ENCODE peak calls at places on chromosome 14, in four cellular contexts. One of them, this sample, is unnamed.

GRCh38 chr14:54127526-54127925 is 170.9 kb upstream of the BMP4 start:
- DNase-seq in IMR-90: peak; percentile 37
- DNase-seq in Caco-2: no peak
- DNase-seq in amygdala: no peak
- DNase-seq in this sample: no peak

GRCh38 chr14:64000749-64001148 is 147.9 kb downstream of the SYNE2 start:
- DNase-seq in IMR-90: no peak
- DNase-seq in Caco-2: no peak
- DNase-seq in amygdala: no peak
- DNase-seq in this sample: no peak

GRCh38 chr14:90674043-90674670 is 142.1 kb downstream of the TTC7B start:
- DNase-seq in IMR-90: no peak
- DNase-seq in Caco-2: no peak
- DNase-seq in amygdala: no peak
- DNase-seq in this sample: no peak

GRCh38 chr14:105859717-105860614 is 333.6 kb downstream of the TMEM121 start:
- DNase-seq in IMR-90: no peak
- DNase-seq in Caco-2: no peak
- DNase-seq in amygdala: no peak
- DNase-seq in this sample: no peak

GRCh38 chr14:74160763-74161162 is 76.0 kb downstream of the LIN52 start:
- DNase-seq in IMR-90: no peak
- DNase-seq in Caco-2: no peak
- DNase-seq in amygdala: no peak
- DNase-seq in this sample: no peak

GRCh38 chr14:83757896-83758295 is 1772.0 kb upstream of the FLRT2 start:
- DNase-seq in IMR-90: peak; percentile 77
- DNase-seq in Caco-2: no peak
- DNase-seq in amygdala: no peak
- DNase-seq in this sample: peak; percentile 78

GRCh38 chr14:90487031-90487430 is 90.2 kb downstream of the CALM1 start:
- DNase-seq in IMR-90: no peak
- DNase-seq in Caco-2: no peak
- DNase-seq in amygdala: no peak
- DNase-seq in this sample: no peak

GRCh38 chr14:100547633-100548294 is 39.5 kb downstream of the BEGAIN start:
- DNase-seq in IMR-90: peak; percentile 21
- DNase-seq in Caco-2: no peak
- DNase-seq in amygdala: no peak
- DNase-seq in this sample: peak; percentile 85

This sample was measured in fibroblast of villous mesenchyme.